ENCODE peak calls at places on chromosomes 13 and 19, in seven cellular contexts. G is colonic mucosa; V is GM23338; X is body of pancreas; L is CD4-positive, CD25-positive, alpha-beta regulatory T cell; N is hepatocyte; U is left ventricle myocardium inferior. I is an unnamed sample.

GRCh38 chr19:6475321-6476108 is 6.1 kb downstream of the DENND1C start:
- DNase-seq in V (peak), G (no peak), L (no peak), N (peak), X (peak), U (no peak), I (no peak)

GRCh38 chr13:90591927-90592268 is 755.6 kb upstream of the MIR17HG start:
- DNase-seq in L (no peak), U (no peak), X (no peak), N (no peak), G (no peak), V (peak), I (no peak)

GRCh38 chr13:106376411-106377112 is 158.9 kb downstream of the EFNB2 start:
- DNase-seq in L (no peak), G (no peak), U (no peak), X (no peak), V (peak), N (no peak), I (no peak)

GRCh38 chr19:15702590-15702930 is 25.3 kb upstream of the OR10H2 start:
- DNase-seq in G (peak), L (no peak), X (peak), N (no peak), U (peak), V (peak), I (peak)

GRCh38 chr19:16645140-16645539 is 14.8 kb downstream of the SMIM7 start:
- DNase-seq in U (no peak), N (no peak), X (no peak), L (no peak), V (no peak), G (no peak), I (peak)

GRCh38 chr19:12994701-12995595 is at the start of gene NFIX:
- DNase-seq in U (peak), X (peak), N (peak), V (peak), L (peak), G (peak), I (peak)

GRCh38 chr19:16509141-16510061 is 13.2 kb downstream of the C19orf44 start:
- DNase-seq in N (no peak), V (no peak), X (no peak), G (no peak), L (no peak), U (peak), I (peak)

GRCh38 chr19:54952591-54953344 is 5.4 kb upstream of the NLRP7 start:
- DNase-seq in L (no peak), V (peak), N (no peak), U (no peak), X (no peak), G (no peak), I (no peak)

GRCh38 chr13:99356216-99357089 is 49.3 kb upstream of the GPR183 start:
- DNase-seq in V (no peak), U (no peak), L (peak), N (no peak), X (no peak), G (no peak), I (no peak)

GRCh38 chr13:92575782-92576181 is 650.8 kb upstream of the GPC6 start:
- DNase-seq in X (no peak), U (no peak), N (no peak), G (no peak), L (no peak), V (no peak), I (no peak)

GRCh38 chr13:110957181-110957884 is 42.5 kb upstream of the ANKRD10 start:
- DNase-seq in N (no peak), U (no peak), G (no peak), V (peak), X (no peak), L (no peak), I (no peak)

GRCh38 chr13:110232756-110233155 is 74.2 kb downstream of the COL4A1 start:
- DNase-seq in G (no peak), L (no peak), U (no peak), X (no peak), N (no peak), V (no peak), I (no peak)

GRCh38 chr19:39110263-39110967 is 15.2 kb upstream of the PAK4 start:
- DNase-seq in G (peak), V (peak), N (peak), L (peak), U (peak), X (peak), I (no peak)

GRCh38 chr13:80551650-80552497 is 210.9 kb upstream of the SPRY2 start:
- DNase-seq in U (no peak), X (no peak), N (no peak), V (no peak), G (no peak), L (no peak), I (no peak)

GRCh38 chr13:111228262-111229144 is 91.9 kb upstream of the TEX29 start:
- DNase-seq in G (no peak), V (no peak), N (no peak), X (no peak), L (no peak), U (no peak), I (no peak)

GRCh38 chr13:44331912-44332840 is 41.4 kb upstream of the SERP2 start:
- DNase-seq in L (no peak), V (no peak), X (peak), N (peak), U (peak), G (no peak), I (no peak)

GRCh38 chr13:110450941-110451340 is 110.6 kb downstream of the RAB20 start:
- DNase-seq in N (no peak), G (no peak), L (no peak), U (no peak), V (no peak), X (no peak), I (no peak)

GRCh38 chr13:81283561-81283960 is 942.6 kb upstream of the SPRY2 start:
- DNase-seq in G (no peak), N (no peak), U (no peak), X (no peak), L (no peak), V (no peak), I (no peak)

GRCh38 chr13:30845297-30846214 is 60.5 kb upstream of the MEDAG start:
- DNase-seq in N (no peak), U (no peak), X (no peak), L (no peak), G (no peak), V (no peak), I (no peak)

GRCh38 chr13:28128926-28129325 is 9.4 kb upstream of the PAN3 start:
- DNase-seq in U (no peak), L (no peak), G (no peak), V (no peak), N (no peak), X (no peak), I (no peak)

GRCh38 chr13:98658131-98658530 is 81.2 kb upstream of the STK24 start:
- DNase-seq in X (no peak), U (no peak), G (peak), V (no peak), L (no peak), N (no peak), I (no peak)

GRCh38 chr19:18415177-18415867 is 3.9 kb upstream of the SSBP4 start:
- DNase-seq in V (no peak), N (peak), L (no peak), G (peak), X (no peak), U (peak), I (no peak)

GRCh38 chr19:4102339-4103072 is 21.4 kb downstream of the MAP2K2 start:
- DNase-seq in U (no peak), V (no peak), N (no peak), L (no peak), X (no peak), G (no peak), I (no peak)

GRCh38 chr19:4100647-4101495 is 23.1 kb downstream of the MAP2K2 start:
- DNase-seq in N (no peak), L (no peak), V (no peak), U (no peak), X (no peak), G (no peak), I (no peak)

GRCh38 chr19:4101496-4101770 is 22.5 kb downstream of the MAP2K2 start:
- DNase-seq in U (no peak), N (no peak), L (no peak), G (no peak), X (no peak), V (no peak), I (no peak)

GRCh38 chr19:4099054-4099764 is 24.7 kb downstream of the MAP2K2 start:
- DNase-seq in N (no peak), V (no peak), G (no peak), X (no peak), L (no peak), U (no peak), I (no peak)

DNA sequence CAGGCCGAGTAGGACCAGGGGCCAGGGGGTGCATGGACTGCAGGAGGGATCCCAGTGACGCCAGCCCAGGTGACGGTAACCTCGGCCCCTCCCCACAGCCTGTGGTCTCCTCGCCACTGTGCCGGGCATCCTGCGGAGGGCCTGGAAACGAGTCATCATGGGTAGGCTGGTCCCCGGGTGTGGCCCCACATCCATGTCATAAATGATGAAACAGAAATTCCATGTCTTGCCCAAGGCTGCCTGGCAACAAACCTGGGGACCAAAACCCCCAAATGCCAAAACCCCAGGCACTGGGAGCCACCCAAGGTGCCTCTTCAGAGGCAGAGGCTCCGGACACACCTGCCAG is 20.9 kb downstream of the MAP2K2 start:
- DNase-seq in G (no peak), X (no peak), U (no peak), N (no peak), V (no peak), L (no peak), I (no peak)
- H3K27ac ChIP-seq in G (no peak), X (no peak), U (no peak), N (no peak), V (no peak), L (no peak), I (no peak)

DNA sequence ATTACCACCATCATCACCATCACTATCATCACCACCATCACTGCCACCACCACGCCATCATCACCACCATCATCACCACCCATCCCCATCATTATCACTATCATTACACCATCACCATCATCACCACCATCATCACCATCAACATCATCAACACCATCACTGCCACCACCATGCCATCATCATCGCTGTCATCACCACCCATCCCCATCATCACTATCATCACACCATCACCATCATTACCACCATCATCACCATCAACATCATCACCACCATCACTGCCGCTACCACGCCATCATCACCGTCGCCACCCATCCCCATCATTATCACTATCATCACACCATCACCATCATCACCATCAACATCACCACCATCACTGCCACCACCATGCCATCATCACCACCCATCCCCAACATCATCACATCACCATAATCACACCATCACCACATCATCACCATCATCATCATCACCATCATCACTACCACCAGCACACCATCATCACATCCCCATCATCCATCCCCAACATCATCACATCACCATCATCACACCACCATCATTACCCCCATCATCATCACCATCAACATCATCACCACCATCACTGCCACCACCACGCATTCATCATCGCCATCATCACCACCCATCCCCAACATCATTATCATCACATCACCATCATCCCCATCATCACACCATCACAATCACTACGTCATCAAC is 61.7 kb downstream of the TUBGCP3 start:
- DNase-seq in N (no peak), G (no peak), V (no peak), L (no peak), X (no peak), U (no peak), I (no peak)
- H3K27ac ChIP-seq in N (no peak), G (no peak), V (no peak), L (no peak), X (no peak), U (no peak), I (no peak)

DNA sequence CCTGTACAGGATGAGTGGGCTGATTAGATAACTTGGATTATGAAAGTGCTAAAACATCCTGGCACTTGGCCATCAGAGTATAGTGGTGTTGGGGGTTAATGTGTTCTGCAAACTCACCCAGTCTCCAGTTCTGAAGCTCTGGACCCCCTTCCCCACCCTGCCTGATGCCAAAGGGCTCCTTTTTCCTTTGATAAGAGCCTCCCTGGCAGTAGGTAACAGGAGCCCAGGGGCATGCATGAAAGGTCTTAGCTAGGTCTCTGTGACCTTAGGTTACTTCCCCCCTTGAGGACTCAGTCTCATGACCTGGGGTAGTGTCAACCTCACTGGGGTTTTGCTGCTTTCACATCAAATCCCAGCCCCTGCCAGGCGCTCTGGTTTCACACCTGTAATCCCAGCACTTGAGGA is 2.5 kb downstream of the RPS28 start:
- DNase-seq in X (no peak), L (no peak), V (no peak), G (no peak), N (no peak), U (no peak), I (no peak)
- H3K27ac ChIP-seq in X (no peak), L (no peak), V (peak), G (no peak), N (no peak), U (peak), I (no peak)

DNA sequence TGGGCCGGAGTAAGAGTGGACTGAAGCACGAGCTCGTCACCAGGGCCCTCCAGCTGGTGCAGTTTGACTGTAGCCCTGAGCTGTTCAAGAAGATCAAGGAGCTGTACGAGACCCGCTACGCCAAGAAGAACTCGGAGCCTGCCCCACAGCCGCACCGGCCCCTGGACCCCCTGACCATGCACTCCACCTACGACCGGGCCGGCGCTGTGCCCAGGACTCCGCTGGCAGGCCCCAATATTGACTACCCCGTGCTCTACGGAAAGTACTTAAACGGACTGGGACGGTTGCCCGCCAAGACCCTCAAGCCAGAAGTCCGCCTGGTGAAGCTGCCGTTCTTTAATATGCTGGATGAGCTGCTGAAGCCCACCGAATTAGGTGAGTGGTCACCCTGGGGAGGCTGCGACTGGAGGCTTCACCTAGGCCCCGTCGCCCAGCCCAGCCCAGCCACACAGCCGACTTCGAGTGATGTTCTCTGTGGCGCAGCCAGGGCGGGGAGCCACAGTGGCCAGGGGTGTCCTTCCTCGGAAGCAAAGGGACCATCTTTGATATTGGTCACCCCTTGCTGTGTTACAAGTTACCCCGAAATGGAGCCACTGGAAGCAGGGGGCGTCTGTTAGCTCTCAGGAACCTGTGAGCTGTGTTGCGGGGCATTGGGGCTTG is 5.6 kb downstream of the PIAS4 start:
- DNase-seq in U (no peak), X (no peak), V (no peak), L (no peak), N (peak), G (no peak), I (no peak)
- H3K27ac ChIP-seq in U (peak), X (peak), V (no peak), L (no peak), N (peak), G (no peak), I (peak)

DNA sequence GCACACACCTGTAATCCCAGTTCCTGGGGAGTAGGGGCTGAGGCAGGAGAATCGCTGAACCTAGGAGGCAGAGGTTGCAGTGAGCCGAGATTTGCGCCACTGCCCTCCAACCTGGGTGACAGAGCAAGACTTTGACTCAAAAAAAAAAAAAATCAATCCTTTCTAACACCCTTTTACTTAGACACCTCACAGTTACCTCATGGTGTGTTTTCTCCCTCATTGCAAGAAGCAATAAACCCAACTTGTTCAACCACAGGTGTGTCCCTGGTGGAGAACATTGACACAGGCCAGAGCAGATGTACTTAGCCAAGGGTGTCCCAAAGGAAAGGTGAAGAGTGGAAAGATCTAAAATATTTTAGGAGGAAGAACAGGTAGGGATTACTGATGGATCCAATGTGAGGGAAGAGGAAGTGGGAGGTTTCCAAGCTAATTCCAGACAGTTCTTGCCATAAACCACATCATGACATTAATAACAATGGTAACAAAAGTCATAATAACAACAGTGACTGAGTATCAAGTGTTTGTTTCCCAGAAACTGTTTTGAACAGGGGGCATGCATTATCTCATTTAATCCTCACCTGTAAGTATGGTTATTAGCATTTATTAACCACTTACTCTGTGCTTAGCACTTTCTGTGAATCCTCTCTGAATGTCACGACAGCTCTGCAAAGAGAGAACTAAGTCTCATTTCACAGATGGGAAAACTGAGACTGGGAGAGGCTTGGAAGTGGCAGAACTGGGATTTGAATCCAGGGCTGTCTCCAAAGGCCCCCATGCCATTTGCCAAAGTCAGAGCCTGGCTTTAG is 3.1 kb upstream of the LYPD3 start:
- DNase-seq in G (no peak), X (no peak), N (no peak), U (no peak), V (no peak), L (peak), I (no peak)
- H3K27ac ChIP-seq in G (no peak), X (no peak), N (no peak), U (no peak), V (no peak), L (peak), I (no peak)

GRCh38 chr19:37226248-37226647 is 8.2 kb downstream of the ZNF383 start:
- DNase-seq in L (no peak), V (no peak), G (no peak), X (no peak), N (no peak), U (no peak), I (no peak)
- H3K27ac ChIP-seq in L (no peak), V (no peak), G (no peak), X (no peak), N (no peak), U (no peak), I (no peak)

GRCh38 chr13:55652657-55653056 is 1488.1 kb upstream of the PRR20A start:
- DNase-seq in L (no peak), V (peak), N (no peak), G (no peak), X (no peak), U (no peak), I (no peak)
- H3K27ac ChIP-seq in L (no peak), V (peak), N (no peak), G (no peak), X (no peak), U (no peak), I (no peak)

GRCh38 chr13:34869737-34870136 is 72.3 kb upstream of the NBEA start:
- DNase-seq in X (no peak), V (no peak), N (no peak), U (no peak), G (no peak), L (no peak), I (no peak)
- H3K27ac ChIP-seq in X (no peak), V (no peak), N (no peak), U (no peak), G (no peak), L (no peak), I (no peak)